ENCODE peak calls at places on chromosomes 16 and 17, in eight cellular contexts. C is astrocyte of the cerebellum, N is mucosa of descending colon, Z is heart left ventricle, B is uterus, A is right atrium auricular region, S is MM.1S, J is left ventricle myocardium inferior. V is an unnamed sample.
A peak's percentile ranks its signal among the peaks of the same experiment; 100 is the strongest.

GRCh38 chr16:9357829-9358228 is 266.4 kb downstream of the HAPSTR1 start:
- DNase-seq in N (no peak), J (no peak), B (no peak), Z (no peak), C (no peak), S (no peak), A (no peak), V (no peak)

GRCh38 chr17:36124879-36125824 is 21.5 kb downstream of the CCL4 start:
- DNase-seq in B (no peak), S (no peak), A (no peak), C (no peak), Z (no peak), N (no peak), J (no peak), V (no peak)

GRCh38 chr17:35152741-35153140 is 5.1 kb downstream of the UNC45B start:
- DNase-seq in B (no peak), Z (no peak), A (no peak), C (no peak), N (no peak), J (no peak), S (no peak), V (no peak)

GRCh38 chr17:21549107-21549687 is 143.1 kb upstream of the KCNJ18 start:
- DNase-seq in S (no peak), B (no peak), C (no peak), J (no peak), N (no peak), A (no peak), Z (no peak), V (peak; percentile 27)

GRCh38 chr16:48852955-48853354 is 243.0 kb upstream of the N4BP1 start:
- DNase-seq in A (no peak), N (no peak), Z (no peak), B (no peak), J (no peak), C (no peak), S (no peak), V (no peak)

GRCh38 chr17:43732961-43733360 is 25.6 kb downstream of the SOST start:
- DNase-seq in J (no peak), B (no peak), Z (no peak), S (no peak), A (no peak), N (no peak), C (peak; percentile 49), V (peak; percentile 64)

GRCh38 chr16:57592591-57593003 is 35.8 kb upstream of the ADGRG1 start:
- DNase-seq in N (peak; percentile 59), J (no peak), A (no peak), Z (peak; percentile 72), B (no peak), S (peak; percentile 39), C (no peak), V (no peak)

GRCh38 chr17:13027246-13027645 is 9.4 kb upstream of the ELAC2 start:
- DNase-seq in J (no peak), B (no peak), A (no peak), C (no peak), Z (no peak), N (no peak), S (no peak), V (no peak)

GRCh38 chr17:7613769-7614421 is 802 bp downstream of the FXR2 start:
- DNase-seq in Z (no peak), N (no peak), B (no peak), J (no peak), S (peak; percentile 11), A (no peak), C (no peak), V (no peak)

GRCh38 chr16:27256861-27257260 is 11.7 kb downstream of the NSMCE1 start:
- DNase-seq in B (no peak), A (no peak), J (no peak), C (no peak), N (no peak), S (no peak), Z (no peak), V (no peak)

GRCh38 chr16:56608043-56608875 is at the start of gene MT2A:
- DNase-seq in N (peak; percentile 96), A (peak; percentile 98), Z (peak; percentile 96), B (peak; percentile 93), C (peak; percentile 91), S (peak; percentile 94), J (peak; percentile 97), V (peak; percentile 86)

GRCh38 chr17:31327534-31328526 is 6.4 kb upstream of the EVI2A start:
- DNase-seq in J (no peak), N (no peak), Z (no peak), A (no peak), B (no peak), C (peak; percentile 94), S (no peak), V (peak; percentile 48)

GRCh38 chr16:84459941-84460405 is 44.5 kb downstream of the MEAK7 start:
- DNase-seq in Z (no peak), C (no peak), A (no peak), S (no peak), J (no peak), B (peak; percentile 7), N (peak; percentile 35), V (no peak)

GRCh38 chr17:43723697-43724359 is 34.8 kb downstream of the SOST start:
- DNase-seq in J (no peak), Z (no peak), N (no peak), C (no peak), A (no peak), B (no peak), S (no peak), V (no peak)

GRCh38 chr16:324451-325334 is 27.8 kb downstream of the AXIN1 start:
- DNase-seq in Z (no peak), N (peak; percentile 75), C (no peak), S (no peak), J (peak; percentile 33), B (no peak), A (no peak), V (no peak)

GRCh38 chr16:25172831-25173230 is 43.9 kb upstream of the AQP8 start:
- DNase-seq in C (no peak), J (no peak), N (no peak), Z (no peak), B (no peak), S (no peak), A (no peak), V (no peak)

GRCh38 chr16:48013476-48013875 is 142.3 kb downstream of the ABCC12 start:
- DNase-seq in C (peak; percentile 38), S (no peak), J (no peak), Z (no peak), B (no peak), N (no peak), A (no peak), V (no peak)

GRCh38 chr17:42311240-42312034 is 23.1 kb downstream of the STAT5A start:
- DNase-seq in Z (peak; percentile 90), B (peak; percentile 93), A (peak; percentile 95), S (no peak), J (peak; percentile 88), C (peak; percentile 57), N (peak; percentile 64), V (peak; percentile 63)

GRCh38 chr16:60203525-60204124 is 1469.5 kb upstream of the GOT2 start:
- DNase-seq in A (no peak), C (peak; percentile 32), Z (no peak), J (no peak), N (no peak), B (no peak), S (no peak), V (no peak)

GRCh38 chr17:45052052-45052772 is 780 bp upstream of the DCAKD start:
- DNase-seq in Z (no peak), J (no peak), S (peak; percentile 51), B (peak; percentile 64), A (no peak), N (peak; percentile 66), C (no peak), V (no peak)

GRCh38 chr17:35171834-35172233 is 22.4 kb downstream of the SLC35G3 start:
- DNase-seq in B (no peak), S (no peak), J (no peak), N (no peak), C (no peak), A (no peak), Z (no peak), V (no peak)

GRCh38 chr16:57531253-57531575 is 5.2 kb downstream of the CCDC102A start:
- DNase-seq in B (peak; percentile 11), C (no peak), S (no peak), N (no peak), J (no peak), A (no peak), Z (no peak), V (no peak)

GRCh38 chr16:10558746-10559641 is 21.4 kb downstream of the EMP2 start:
- DNase-seq in N (peak; percentile 62), B (peak; percentile 49), C (peak; percentile 40), Z (peak; percentile 87), S (no peak), J (peak; percentile 77), A (peak; percentile 86), V (no peak)

GRCh38 chr17:76585649-76586593 is at the start of gene ST6GALNAC2:
- DNase-seq in N (peak; percentile 86), S (no peak), Z (peak; percentile 82), C (no peak), B (peak; percentile 42), A (no peak), J (peak; percentile 69), V (no peak)
- TF ChIP-seq CTCF in N (no peak), S (no peak), Z (peak; percentile 60), C (no peak), B (peak; percentile 49), A (no peak), J (peak; percentile 63), V (peak; percentile 29)

GRCh38 chr16:2698103-2698870 is 16.0 kb downstream of the KCTD5 start:
- DNase-seq in A (no peak), J (no peak), Z (no peak), S (no peak), N (no peak), B (no peak), C (no peak), V (no peak)
- H3K4me3 ChIP-seq in A (no peak overlapping the region), J (no peak overlapping the region), Z (no peak overlapping the region), S (no peak overlapping the region), N (no peak overlapping the region), B (no peak overlapping the region), C (no peak overlapping the region), V (no peak overlapping the region)

DNA sequence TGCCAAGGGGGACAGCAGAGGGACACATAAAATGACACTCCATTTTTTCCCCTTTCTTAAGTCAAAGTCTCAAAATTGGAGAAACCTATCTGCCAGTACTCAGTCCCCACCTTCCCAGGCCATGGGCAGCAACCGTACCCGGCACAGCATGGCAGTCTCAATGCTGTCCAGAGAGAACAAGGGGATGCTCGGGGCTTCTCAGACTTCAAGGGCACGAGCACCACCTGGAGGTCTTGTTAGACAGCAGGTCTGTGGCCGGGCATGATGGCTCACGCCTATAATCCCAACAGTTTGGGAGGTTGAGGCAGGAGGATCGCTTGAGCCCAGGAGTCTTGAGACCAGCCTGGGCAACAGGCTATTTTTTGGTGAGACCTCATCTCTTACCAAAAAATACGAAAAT is 3.2 kb downstream of the DNAH17 start:
- DNase-seq in A (no peak), Z (peak; percentile 22), N (no peak), C (no peak), S (no peak), J (no peak), B (no peak), V (no peak)
- TF ChIP-seq CTCF in A (no peak), Z (no peak), N (no peak), C (no peak), S (no peak), J (no peak), B (no peak), V (peak; percentile 9)

DNA sequence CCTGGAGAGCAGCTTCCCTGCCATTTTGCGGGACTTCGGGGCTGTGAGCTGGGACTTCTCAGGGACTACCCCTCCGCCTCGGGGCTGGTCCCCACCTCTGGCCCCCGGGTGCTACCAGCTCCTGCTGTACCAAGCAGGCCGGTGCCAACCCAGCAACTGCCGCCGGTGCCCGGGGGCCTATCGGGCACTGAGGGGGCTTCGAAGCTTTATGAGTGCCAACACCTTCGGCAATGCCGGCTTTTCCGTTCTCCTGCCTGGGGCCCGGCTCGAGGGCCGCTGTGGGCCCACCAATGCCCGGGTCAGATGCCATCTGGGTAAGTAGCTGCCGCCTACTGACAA is 1.3 kb downstream of the ASPHD1 start:
- DNase-seq in A (no peak), B (no peak), C (no peak), N (no peak), S (no peak), Z (no peak), J (no peak), V (no peak)
- H3K4me3 ChIP-seq in A (no peak overlapping the region), B (no peak overlapping the region), C (no peak overlapping the region), N (no peak overlapping the region), S (no peak overlapping the region), Z (no peak overlapping the region), J (no peak overlapping the region), V (peak overlapping the region; percentile 72)